ENCODE peak calls at places on chromosomes 6 and 20, in eight cellular contexts. R is transverse colon; O is tibial nerve; S is effector memory CD4-positive, alpha-beta T cell; Q is mesenchymal stem cell; F is HepG2; T is CD4-positive, CD25-positive, alpha-beta regulatory T cell; P is endodermal cell. W is an unnamed sample.

GRCh38 chr6:24919404-24919892 is 16.3 kb downstream of the RIPOR2 start:
- DNase-seq in R (no peak), O (no peak), S (no peak), Q (no peak), F (no peak), T (no peak), P (no peak), W (no peak)

GRCh38 chr6:33911488-33911887 is 107.7 kb upstream of the MLN start:
- DNase-seq in R (no peak), O (no peak), S (no peak), Q (no peak), F (no peak), T (no peak), P (no peak), W (no peak)

GRCh38 chr6:11194399-11195274 is 37.8 kb downstream of the NEDD9 start:
- DNase-seq in R (no peak), O (no peak), S (no peak), Q (peak; percentile 64), F (no peak), T (no peak), P (peak; percentile 50), W (no peak)

GRCh38 chr6:25889877-25890853 is 16.1 kb upstream of the SLC17A3 start:
- DNase-seq in R (peak; percentile 20), O (no peak), S (no peak), Q (peak; percentile 52), F (peak; percentile 70), T (no peak), P (peak; percentile 64), W (no peak)

GRCh38 chr6:3356056-3356823 is 97.5 kb downstream of the PSMG4 start:
- DNase-seq in R (peak; percentile 77), O (peak; percentile 64), S (peak; percentile 59), Q (peak; percentile 71), F (peak; percentile 65), T (peak; percentile 43), P (peak; percentile 93), W (peak; percentile 72)

GRCh38 chr6:56649053-56649769 is 6.5 kb upstream of the DST start:
- DNase-seq in R (no peak), O (no peak), S (no peak), Q (peak; percentile 85), F (no peak), T (no peak), P (no peak), W (no peak)

GRCh38 chr20:13302647-13303425 is 81.8 kb downstream of the ISM1 start:
- DNase-seq in R (peak; percentile 32), O (no peak), S (no peak), Q (peak; percentile 25), F (peak; percentile 49), T (no peak), P (peak; percentile 76), W (no peak)

GRCh38 chr6:163354779-163355431 is 59.6 kb upstream of the QKI start:
- DNase-seq in R (no peak), O (peak; percentile 22), S (no peak), Q (no peak), F (no peak), T (no peak), P (no peak), W (no peak)

GRCh38 chr20:13458860-13459451 is 179.8 kb downstream of the TASP1 start:
- DNase-seq in R (peak; percentile 18), O (no peak), S (no peak), Q (peak; percentile 36), F (peak; percentile 61), T (no peak), P (peak; percentile 62), W (peak; percentile 9)

GRCh38 chr6:169906004-169906740 is 154.8 kb downstream of the ERMARD start:
- DNase-seq in R (no peak), O (no peak), S (no peak), Q (no peak), F (no peak), T (no peak), P (no peak), W (no peak)

GRCh38 chr6:136566851-136567250 is 16.6 kb upstream of the MAP7 start:
- DNase-seq in R (no peak), O (no peak), S (no peak), Q (no peak), F (no peak), T (no peak), P (no peak), W (no peak)

GRCh38 chr20:35644806-35645205 is 19.9 kb downstream of the CPNE1 start:
- DNase-seq in R (no peak), O (no peak), S (no peak), Q (no peak), F (no peak), T (no peak), P (no peak), W (no peak)

GRCh38 chr20:63149531-63150207 is 66.3 kb downstream of the YTHDF1 start:
- DNase-seq in R (no peak), O (no peak), S (no peak), Q (no peak), F (no peak), T (no peak), P (no peak), W (no peak)

GRCh38 chr20:32252189-32252588 is 25.3 kb upstream of the KIF3B start:
- DNase-seq in R (no peak), O (no peak), S (no peak), Q (no peak), F (no peak), T (no peak), P (no peak), W (no peak)

GRCh38 chr6:132607544-132608233 is 16.4 kb downstream of the TAAR2 start:
- DNase-seq in R (no peak), O (no peak), S (no peak), Q (no peak), F (no peak), T (no peak), P (no peak), W (no peak)

GRCh38 chr6:22078288-22078687 is 218.5 kb downstream of the PRL start:
- DNase-seq in R (no peak), O (no peak), S (no peak), Q (no peak), F (no peak), T (no peak), P (no peak), W (no peak)
- H3K27ac ChIP-seq in R (no peak overlapping the region), O (no peak overlapping the region), S (no peak overlapping the region), Q (no peak overlapping the region), F (no peak overlapping the region), T (no peak overlapping the region), P (no peak overlapping the region), W (no peak overlapping the region)

DNA sequence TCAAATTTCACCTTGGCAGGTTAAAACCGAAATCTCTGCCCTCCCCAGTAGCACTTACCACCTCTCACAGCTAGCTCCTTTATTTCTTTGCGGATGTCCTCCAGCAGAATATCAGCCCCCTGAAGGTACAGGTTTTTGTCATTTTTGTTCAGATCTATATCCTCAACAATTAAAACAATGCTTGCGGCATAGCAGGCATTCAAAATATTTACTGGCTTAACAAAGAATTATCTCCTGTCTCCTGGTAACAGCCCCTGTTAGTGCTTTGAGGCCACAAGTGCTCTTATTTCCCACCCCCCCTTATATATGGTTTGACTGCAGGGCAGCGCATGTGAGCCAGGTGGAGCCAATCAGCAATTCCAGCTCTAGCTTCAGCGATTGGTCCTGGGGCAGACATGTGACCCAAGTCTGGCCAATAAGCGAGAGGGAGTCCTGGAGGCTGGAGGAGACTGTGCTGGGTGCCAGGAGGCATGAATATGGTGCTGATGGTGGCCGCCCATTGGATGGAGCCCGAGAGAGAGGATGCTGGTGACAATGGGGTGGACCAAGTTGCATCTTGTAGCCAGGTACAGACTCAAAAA is 21.0 kb downstream of the SULF2 start:
- DNase-seq in R (no peak), O (no peak), S (no peak), Q (peak; percentile 8), F (no peak), T (no peak), P (no peak), W (no peak)
- H3K27me3 ChIP-seq in R (no peaks in the 10 kb centered on the region), O (no peaks in the 10 kb centered on the region), S (no peaks in the 10 kb centered on the region), Q (peaks cover 17% of the 10 kb centered on the region), F (no peaks in the 10 kb centered on the region), T (peaks cover 4% of the 10 kb centered on the region), P (no peaks in the 10 kb centered on the region), W (no peaks in the 10 kb centered on the region)

GRCh38 chr6:161273752-161274487 is at the start of gene AGPAT4:
- DNase-seq in R (peak; percentile 70), O (peak; percentile 22), S (peak; percentile 55), Q (peak; percentile 99), F (peak; percentile 32), T (peak; percentile 66), P (peak; percentile 90), W (peak; percentile 74)
- H3K27ac ChIP-seq in R (peak within 1 kb of the TSS; percentile 72), O (peak within 1 kb of the TSS; percentile 87), S (peak within 1 kb of the TSS; percentile 79), Q (peak within 1 kb of the TSS; percentile 80), F (no peak within 1 kb of the TSS), T (peak within 1 kb of the TSS; percentile 76), P (peak within 1 kb of the TSS; percentile 96), W (no peak within 1 kb of the TSS)

DNA sequence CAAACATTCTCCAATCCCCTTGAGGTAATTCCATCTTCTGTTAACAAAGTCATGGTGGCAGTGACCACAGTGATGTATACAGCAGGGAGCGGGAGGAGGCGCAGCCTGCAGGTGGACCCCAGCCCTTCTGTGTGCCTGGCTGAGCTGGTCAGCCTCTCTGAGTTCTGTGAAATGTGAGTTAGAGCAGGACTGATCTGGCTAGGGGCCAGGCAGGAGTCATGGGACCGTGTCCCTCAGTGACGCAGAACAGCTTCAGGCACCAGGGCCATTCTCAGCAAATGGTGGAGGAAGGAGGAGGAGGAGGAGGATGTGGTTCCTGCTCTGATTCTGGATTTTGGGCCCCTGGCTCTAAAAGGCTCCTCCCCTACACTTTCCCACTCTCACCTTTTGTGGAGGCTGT is 6.9 kb downstream of the PHACTR3 start:
- DNase-seq in R (no peak), O (no peak), S (no peak), Q (no peak), F (no peak), T (no peak), P (no peak), W (no peak)
- H3K27me3 ChIP-seq in R (peaks cover 28% of the 10 kb centered on the region), O (no peaks in the 10 kb centered on the region), S (no peaks in the 10 kb centered on the region), Q (no peaks in the 10 kb centered on the region), F (peaks cover 3% of the 10 kb centered on the region), T (peaks cover 3% of the 10 kb centered on the region), P (peaks cover 24% of the 10 kb centered on the region), W (no peaks in the 10 kb centered on the region)

W was measured in iPS DF 6.9.